ENCODE peak calls at places on chromosomes 1 and 21, in seven cellular contexts. O is HCT116, C is K562, S is GM12878, F is SK-N-SH, Y is HepG2, Q is H1. A is an unnamed sample.
A peak's percentile ranks its signal among the peaks of the same experiment; 100 is the strongest.

GRCh38 chr1:42737257-42737656 is 2.8 kb downstream of the CLDN19 start:
- DNase-seq in O (no peak), C (no peak), S (peak; percentile 25), F (no peak), Y (no peak), Q (no peak), A (no peak)

GRCh38 chr1:109060707-109061106 is 15.1 kb downstream of the TAF13 start:
- DNase-seq in O (no peak), C (no peak), S (no peak), F (no peak), Y (no peak), Q (no peak), A (no peak)

GRCh38 chr1:201488817-201489581 is 17.9 kb downstream of the CSRP1 start:
- DNase-seq in O (peak; percentile 68), C (no peak), S (no peak), F (peak; percentile 47), Y (no peak), Q (no peak), A (no peak)

GRCh38 chr1:223312705-223313414 is 51.1 kb downstream of the SUSD4 start:
- DNase-seq in O (no peak), C (no peak), S (no peak), F (no peak), Y (no peak), Q (no peak), A (no peak)

GRCh38 chr1:83998205-83998598 is 730 bp downstream of the TTLL7 start:
- DNase-seq in O (no peak), C (no peak), S (no peak), F (no peak), Y (no peak), Q (no peak), A (no peak)

GRCh38 chr1:168136709-168137514 is at the start of gene GPR161:
- DNase-seq in O (no peak), C (peak; percentile 88), S (no peak), F (peak; percentile 85), Y (no peak), Q (no peak), A (no peak)

GRCh38 chr1:34851431-34852105 is 8.0 kb downstream of the SMIM12 start:
- DNase-seq in O (no peak), C (no peak), S (no peak), F (no peak), Y (no peak), Q (no peak), A (no peak)

GRCh38 chr1:64356636-64357256 is 113.2 kb upstream of the CACHD1 start:
- DNase-seq in O (no peak), C (no peak), S (no peak), F (no peak), Y (no peak), Q (no peak), A (no peak)

GRCh38 chr1:154747841-154748766 is 122.0 kb downstream of the KCNN3 start:
- DNase-seq in O (no peak), C (no peak), S (peak; percentile 66), F (peak; percentile 78), Y (no peak), Q (no peak), A (no peak)

GRCh38 chr1:205319081-205320018 is 2.2 kb downstream of the NUAK2 start:
- DNase-seq in O (no peak), C (no peak), S (no peak), F (no peak), Y (peak; percentile 88), Q (no peak), A (no peak)

GRCh38 chr1:12473596-12474329 is 144.2 kb downstream of the DHRS3 start:
- DNase-seq in O (no peak), C (no peak), S (no peak), F (no peak), Y (no peak), Q (no peak), A (no peak)

GRCh38 chr1:65581120-65581519 is 160.7 kb downstream of the LEPR start:
- DNase-seq in O (no peak), C (no peak), S (no peak), F (no peak), Y (peak; percentile 9), Q (no peak), A (no peak)

GRCh38 chr1:100785399-100786082 is 66.0 kb downstream of the VCAM1 start:
- DNase-seq in O (no peak), C (peak; percentile 15), S (no peak), F (no peak), Y (no peak), Q (no peak), A (no peak)

GRCh38 chr1:100780826-100781225 is 61.3 kb downstream of the VCAM1 start:
- DNase-seq in O (no peak), C (no peak), S (no peak), F (no peak), Y (no peak), Q (no peak), A (no peak)

GRCh38 chr1:100786870-100787269 is 67.3 kb downstream of the VCAM1 start:
- DNase-seq in O (no peak), C (no peak), S (no peak), F (no peak), Y (no peak), Q (no peak), A (no peak)

GRCh38 chr1:100782473-100783010 is 63.0 kb downstream of the VCAM1 start:
- DNase-seq in O (no peak), C (no peak), S (no peak), F (no peak), Y (no peak), Q (no peak), A (no peak)
- TF ChIP-seq SIN3A in O (no peak), C (no peak), S (no peak), F (no peak), Y (no peak), Q (no peak), A (no peak)

DNA sequence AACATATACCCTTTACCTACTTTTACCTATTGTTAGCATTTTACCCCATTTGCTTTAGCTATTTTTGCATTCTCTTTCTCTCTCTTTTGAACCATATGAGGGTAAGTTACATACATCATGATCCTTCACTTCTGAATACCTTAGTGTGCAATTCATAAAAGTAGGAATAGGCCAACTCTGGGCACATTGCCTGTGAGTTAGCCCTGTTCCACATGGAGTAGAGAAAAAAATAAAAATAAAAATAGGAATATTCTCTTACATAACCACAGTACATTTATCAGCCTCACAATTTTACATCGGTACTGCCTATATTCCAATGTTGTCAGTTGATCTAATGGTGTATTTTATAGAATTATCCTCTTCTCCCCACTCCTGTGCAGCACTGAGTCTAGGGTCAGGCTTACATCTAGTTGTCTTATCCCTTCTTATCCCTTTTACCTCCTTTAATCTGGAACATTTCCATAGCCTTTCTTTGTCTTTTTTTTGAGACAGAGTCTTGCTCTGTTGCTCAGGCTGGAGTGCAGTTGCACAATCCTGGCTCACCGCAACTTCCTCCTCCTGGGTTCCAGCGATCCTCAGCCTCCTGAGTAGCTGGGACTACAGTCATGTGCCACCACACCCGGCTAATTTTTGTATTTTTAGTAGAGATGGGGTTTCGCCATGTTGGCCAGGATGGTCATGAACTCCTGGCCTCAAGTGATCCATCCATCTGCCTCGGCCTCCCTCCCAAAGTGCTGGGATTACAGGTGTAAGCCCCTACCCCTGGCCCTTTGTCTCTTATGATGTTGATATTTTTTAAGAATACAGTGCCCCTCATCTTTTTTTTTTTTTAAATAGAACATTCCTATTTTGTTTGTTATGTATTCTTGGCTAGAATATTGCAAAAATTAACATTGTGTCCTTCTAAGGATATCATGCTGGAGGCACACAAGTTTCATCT is 11.1 kb upstream of the SLC30A1 start:
- DNase-seq in O (no peak), C (no peak), S (no peak), F (no peak), Y (no peak), Q (no peak), A (no peak)
- TF ChIP-seq SIN3A in O (no peak), C (no peak), S (no peak), F (no peak), Y (no peak), Q (no peak), A (no peak)

DNA sequence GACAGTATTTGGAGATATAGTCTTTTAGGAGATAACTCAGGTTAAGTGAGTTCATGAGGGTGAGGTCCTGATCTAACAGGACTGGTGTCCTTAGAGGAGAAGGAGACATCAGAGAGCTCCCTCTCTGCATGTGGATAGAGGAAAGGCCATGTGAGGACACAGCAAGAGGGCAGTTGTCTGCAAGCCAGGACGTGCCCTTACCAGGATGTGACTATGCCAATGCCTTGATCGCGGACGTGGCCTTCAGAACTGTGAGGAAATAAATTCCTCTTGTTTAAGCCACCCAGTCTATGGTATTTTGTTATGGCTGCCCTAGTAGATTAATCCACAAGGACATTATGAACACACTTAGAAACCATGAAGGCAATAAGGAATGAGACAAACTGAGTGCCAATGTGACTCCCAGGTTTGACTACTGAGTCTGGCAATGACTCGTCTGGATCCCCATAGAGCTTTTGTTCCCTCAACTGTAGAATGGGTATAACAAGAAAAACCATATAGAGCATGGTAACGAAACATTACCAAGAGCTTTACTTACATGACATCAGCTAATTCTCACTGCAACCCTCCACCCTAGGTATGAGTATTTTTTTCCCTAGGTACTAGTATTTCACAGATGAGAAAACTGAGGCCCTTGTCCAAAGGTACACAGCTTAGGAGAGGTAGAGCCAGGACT is 6.5 kb downstream of the URB1 start:
- DNase-seq in O (no peak), C (no peak), S (no peak), F (no peak), Y (no peak), Q (no peak), A (no peak)
- TF ChIP-seq SIN3A in O (no peak), C (no peak), S (no peak), F (no peak), Y (no peak), Q (no peak), A (no peak)

GRCh38 chr21:43573921-43574320 is 85.4 kb downstream of the HSF2BP start:
- DNase-seq in O (no peak), C (no peak), S (no peak), F (no peak), Y (no peak), Q (no peak), A (no peak)

GRCh38 chr21:43575466-43575841 is 83.8 kb downstream of the HSF2BP start:
- DNase-seq in O (no peak), C (no peak), S (no peak), F (no peak), Y (no peak), Q (no peak), A (no peak)

GRCh38 chr21:43571976-43572375 is 87.3 kb downstream of the HSF2BP start:
- DNase-seq in O (no peak), C (no peak), S (no peak), F (no peak), Y (no peak), Q (no peak), A (no peak)

GRCh38 chr21:43572443-43572842 is 86.8 kb downstream of the HSF2BP start:
- DNase-seq in O (no peak), C (no peak), S (no peak), F (no peak), Y (no peak), Q (no peak), A (no peak)

DNA sequence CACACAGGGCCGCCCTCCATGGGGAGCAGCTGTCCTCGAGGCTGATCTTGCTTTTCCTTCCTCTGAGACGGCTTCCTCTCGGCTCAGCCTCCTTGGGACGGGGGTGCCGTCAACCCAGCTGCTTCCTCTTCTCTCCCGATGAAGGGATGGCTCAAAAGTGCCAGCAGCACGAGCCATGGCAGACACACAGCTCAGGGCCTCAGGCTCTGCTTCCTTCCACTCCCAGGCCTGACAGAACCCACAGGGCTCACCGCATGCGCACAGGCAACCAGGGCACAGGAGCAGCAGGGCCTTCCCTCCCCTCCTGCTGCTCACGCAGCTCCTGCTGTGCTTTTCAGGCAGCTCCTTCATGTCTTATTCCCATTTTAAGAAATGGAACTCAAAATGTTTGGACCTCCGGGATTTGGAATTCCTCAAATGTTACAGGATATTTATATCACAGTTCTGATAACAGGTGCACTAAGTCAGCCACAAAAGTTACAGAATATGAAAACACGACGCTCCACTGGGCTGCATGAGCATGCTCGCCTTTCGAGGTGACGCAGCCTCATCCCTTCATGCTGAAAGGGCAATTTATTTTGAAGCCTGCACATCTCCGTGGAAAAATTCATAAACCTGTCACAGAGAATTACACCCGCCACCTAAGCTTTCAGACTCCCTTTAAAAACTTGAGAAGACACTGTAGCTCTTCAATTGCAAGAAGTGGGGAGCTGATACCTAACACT is 84.4 kb downstream of the HSF2BP start:
- DNase-seq in O (no peak), C (no peak), S (no peak), F (no peak), Y (no peak), Q (no peak), A (no peak)
- TF ChIP-seq SIN3A in O (no peak), C (no peak), S (no peak), F (no peak), Y (no peak), Q (no peak), A (no peak)

A was measured in Panc1.